ENCODE peak calls at places on chromosomes 13 and 19, in six cellular contexts. One of them, this sample, is unnamed.

GRCh38 chr13:95100525-95101121 is 200.6 kb downstream of the ABCC4 start:
- DNase-seq in OCI-LY7: no peak
- DNase-seq in IMR-90: peak
- DNase-seq in RWPE1: peak
- DNase-seq in ovary: no peak
- DNase-seq in GM23338: no peak
- DNase-seq in this sample: no peak

GRCh38 chr19:41995959-41996797 is 2.1 kb upstream of the ATP1A3 start:
- DNase-seq in OCI-LY7: peak
- DNase-seq in IMR-90: no peak
- DNase-seq in RWPE1: no peak
- DNase-seq in ovary: no peak
- DNase-seq in GM23338: peak
- DNase-seq in this sample: no peak

GRCh38 chr13:21971662-21972635 is 301.1 kb downstream of the FGF9 start:
- DNase-seq in OCI-LY7: no peak
- DNase-seq in IMR-90: peak
- DNase-seq in RWPE1: no peak
- DNase-seq in ovary: no peak
- DNase-seq in GM23338: no peak
- DNase-seq in this sample: no peak

GRCh38 chr13:86601351-86601750 is 802.1 kb upstream of the SLITRK6 start:
- DNase-seq in OCI-LY7: no peak
- DNase-seq in IMR-90: peak
- DNase-seq in RWPE1: no peak
- DNase-seq in ovary: no peak
- DNase-seq in GM23338: no peak
- DNase-seq in this sample: no peak

GRCh38 chr19:4775627-4776152 is 15.8 kb upstream of the FEM1A start:
- DNase-seq in OCI-LY7: no peak
- DNase-seq in IMR-90: no peak
- DNase-seq in RWPE1: no peak
- DNase-seq in ovary: no peak
- DNase-seq in GM23338: no peak
- DNase-seq in this sample: no peak

GRCh38 chr13:51518847-51519246 is 65.4 kb upstream of the WDFY2 start:
- DNase-seq in OCI-LY7: no peak
- DNase-seq in IMR-90: peak
- DNase-seq in RWPE1: no peak
- DNase-seq in ovary: no peak
- DNase-seq in GM23338: no peak
- DNase-seq in this sample: no peak

GRCh38 chr13:20843177-20843576 is 59.4 kb downstream of the XPO4 start:
- DNase-seq in OCI-LY7: no peak
- DNase-seq in IMR-90: peak
- DNase-seq in RWPE1: no peak
- DNase-seq in ovary: no peak
- DNase-seq in GM23338: no peak
- DNase-seq in this sample: no peak

GRCh38 chr19:1150333-1151036 is 23.6 kb downstream of the SBNO2 start:
- DNase-seq in OCI-LY7: no peak
- DNase-seq in IMR-90: no peak
- DNase-seq in RWPE1: no peak
- DNase-seq in ovary: peak
- DNase-seq in GM23338: no peak
- DNase-seq in this sample: no peak

GRCh38 chr13:36887758-36888521 is 32.1 kb downstream of the SMAD9 start:
- DNase-seq in OCI-LY7: peak
- DNase-seq in IMR-90: no peak
- DNase-seq in RWPE1: no peak
- DNase-seq in ovary: no peak
- DNase-seq in GM23338: peak
- DNase-seq in this sample: no peak

GRCh38 chr13:53138369-53139036 is 109.9 kb downstream of the OLFM4 start:
- DNase-seq in OCI-LY7: no peak
- DNase-seq in IMR-90: peak
- DNase-seq in RWPE1: no peak
- DNase-seq in ovary: no peak
- DNase-seq in GM23338: no peak
- DNase-seq in this sample: no peak

GRCh38 chr13:33109801-33110200 is 93.6 kb downstream of the KL start:
- DNase-seq in OCI-LY7: peak
- DNase-seq in IMR-90: no peak
- DNase-seq in RWPE1: no peak
- DNase-seq in ovary: no peak
- DNase-seq in GM23338: peak
- DNase-seq in this sample: peak

GRCh38 chr13:53206455-53206854 is 177.8 kb downstream of the OLFM4 start:
- DNase-seq in OCI-LY7: peak
- DNase-seq in IMR-90: no peak
- DNase-seq in RWPE1: peak
- DNase-seq in ovary: no peak
- DNase-seq in GM23338: peak
- DNase-seq in this sample: no peak

GRCh38 chr19:23055501-23055900 is 52.5 kb upstream of the ZNF728 start:
- DNase-seq in OCI-LY7: no peak
- DNase-seq in IMR-90: no peak
- DNase-seq in RWPE1: no peak
- DNase-seq in ovary: no peak
- DNase-seq in GM23338: no peak
- DNase-seq in this sample: no peak

GRCh38 chr19:17658666-17659065 is 29.5 kb downstream of the UNC13A start:
- DNase-seq in OCI-LY7: no peak
- DNase-seq in IMR-90: no peak
- DNase-seq in RWPE1: no peak
- DNase-seq in ovary: no peak
- DNase-seq in GM23338: no peak
- DNase-seq in this sample: no peak

GRCh38 chr13:79393564-79394249 is 12.3 kb downstream of the RBM26 start:
- DNase-seq in OCI-LY7: peak
- DNase-seq in IMR-90: no peak
- DNase-seq in RWPE1: no peak
- DNase-seq in ovary: no peak
- DNase-seq in GM23338: no peak
- DNase-seq in this sample: no peak

GRCh38 chr13:91498298-91498697 is 99.9 kb downstream of the GPC5 start:
- DNase-seq in OCI-LY7: no peak
- DNase-seq in IMR-90: no peak
- DNase-seq in RWPE1: no peak
- DNase-seq in ovary: no peak
- DNase-seq in GM23338: no peak
- DNase-seq in this sample: no peak

GRCh38 chr13:31074750-31075149 is 87.0 kb downstream of the HSPH1 start:
- DNase-seq in OCI-LY7: peak
- DNase-seq in IMR-90: no peak
- DNase-seq in RWPE1: no peak
- DNase-seq in ovary: no peak
- DNase-seq in GM23338: no peak
- DNase-seq in this sample: no peak

GRCh38 chr19:46953955-46954501 is 65.6 kb upstream of the NPAS1 start:
- DNase-seq in OCI-LY7: no peak
- DNase-seq in IMR-90: no peak
- DNase-seq in RWPE1: no peak
- DNase-seq in ovary: no peak
- DNase-seq in GM23338: no peak
- DNase-seq in this sample: no peak

GRCh38 chr19:16914421-16914820 is 25.6 kb downstream of the F2RL3 start:
- DNase-seq in OCI-LY7: no peak
- DNase-seq in IMR-90: no peak
- DNase-seq in RWPE1: no peak
- DNase-seq in ovary: no peak
- DNase-seq in GM23338: no peak
- DNase-seq in this sample: no peak

GRCh38 chr13:79810671-79811070 is 329.7 kb downstream of the NDFIP2 start:
- DNase-seq in OCI-LY7: no peak
- DNase-seq in IMR-90: peak
- DNase-seq in RWPE1: peak
- DNase-seq in ovary: no peak
- DNase-seq in GM23338: peak
- DNase-seq in this sample: no peak

GRCh38 chr19:8206147-8207087 is 2.8 kb upstream of the CERS4 start:
- DNase-seq in OCI-LY7: no peak
- DNase-seq in IMR-90: no peak
- DNase-seq in RWPE1: no peak
- DNase-seq in ovary: no peak
- DNase-seq in GM23338: peak
- DNase-seq in this sample: no peak

GRCh38 chr13:114203536-114203935 is 24.5 kb downstream of the CFAP97D2 start:
- DNase-seq in OCI-LY7: no peak
- DNase-seq in IMR-90: no peak
- DNase-seq in RWPE1: no peak
- DNase-seq in ovary: no peak
- DNase-seq in GM23338: no peak
- DNase-seq in this sample: no peak

GRCh38 chr13:24452044-24452443 is 60.5 kb downstream of the PARP4 start:
- DNase-seq in OCI-LY7: no peak
- DNase-seq in IMR-90: no peak
- DNase-seq in RWPE1: no peak
- DNase-seq in ovary: no peak
- DNase-seq in GM23338: no peak
- DNase-seq in this sample: no peak

GRCh38 chr13:109135018-109135417 is 505.6 kb downstream of the MYO16 start:
- DNase-seq in OCI-LY7: peak
- DNase-seq in IMR-90: no peak
- DNase-seq in RWPE1: no peak
- DNase-seq in ovary: no peak
- DNase-seq in GM23338: no peak
- DNase-seq in this sample: no peak

GRCh38 chr19:33830264-33830663 is 33.6 kb downstream of the KCTD15 start:
- DNase-seq in OCI-LY7: no peak
- DNase-seq in IMR-90: no peak
- DNase-seq in RWPE1: no peak
- DNase-seq in ovary: no peak
- DNase-seq in GM23338: no peak
- DNase-seq in this sample: no peak

GRCh38 chr19:33828266-33829075 is 31.8 kb downstream of the KCTD15 start:
- DNase-seq in OCI-LY7: no peak
- DNase-seq in IMR-90: no peak
- DNase-seq in RWPE1: no peak
- DNase-seq in ovary: no peak
- DNase-seq in GM23338: no peak
- DNase-seq in this sample: no peak

GRCh38 chr19:33823341-33823740 is 26.7 kb downstream of the KCTD15 start:
- DNase-seq in OCI-LY7: no peak
- DNase-seq in IMR-90: no peak
- DNase-seq in RWPE1: no peak
- DNase-seq in ovary: no peak
- DNase-seq in GM23338: no peak
- DNase-seq in this sample: no peak

GRCh38 chr19:33825556-33825955 is 28.9 kb downstream of the KCTD15 start:
- DNase-seq in OCI-LY7: no peak
- DNase-seq in IMR-90: no peak
- DNase-seq in RWPE1: no peak
- DNase-seq in ovary: no peak
- DNase-seq in GM23338: no peak
- DNase-seq in this sample: no peak

GRCh38 chr19:33826521-33826920 is 29.9 kb downstream of the KCTD15 start:
- DNase-seq in OCI-LY7: no peak
- DNase-seq in IMR-90: no peak
- DNase-seq in RWPE1: no peak
- DNase-seq in ovary: no peak
- DNase-seq in GM23338: no peak
- DNase-seq in this sample: no peak
- TF ChIP-seq CTCF in OCI-LY7: no peak
- TF ChIP-seq CTCF in IMR-90: no peak
- TF ChIP-seq CTCF in RWPE1: no peak
- TF ChIP-seq CTCF in ovary: no peak
- TF ChIP-seq CTCF in GM23338: no peak
- TF ChIP-seq CTCF in this sample: no peak

DNA sequence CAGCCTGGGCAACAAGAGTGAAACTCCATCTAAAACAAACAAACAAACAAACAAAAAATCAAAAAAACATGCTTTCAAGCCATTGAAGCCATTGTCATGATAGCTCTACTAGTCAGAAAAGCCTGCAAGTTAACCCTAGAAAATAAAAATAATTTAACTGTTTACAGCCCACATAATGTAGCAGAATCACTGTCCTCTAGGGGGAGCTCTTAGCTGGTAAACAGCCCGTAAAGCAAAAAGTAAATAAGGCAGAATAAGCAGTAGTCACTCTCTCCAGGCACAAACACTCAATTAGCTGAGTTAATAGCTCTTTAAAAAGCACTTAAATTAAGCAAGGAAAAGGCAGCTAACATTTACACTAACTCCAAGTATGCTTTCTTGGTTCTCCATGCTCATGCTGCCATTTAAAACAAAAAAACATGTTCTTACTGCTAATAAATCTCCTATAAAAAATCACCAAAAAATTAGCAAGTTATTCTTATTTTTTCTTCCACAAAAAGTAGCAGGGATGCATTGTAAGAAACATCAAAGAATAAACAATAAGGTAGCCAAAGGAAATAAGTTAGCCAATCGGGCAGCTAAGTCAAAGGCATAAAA is 11.3 kb downstream of the LILRB4 start:
- DNase-seq in OCI-LY7: peak
- DNase-seq in IMR-90: no peak
- DNase-seq in RWPE1: peak
- DNase-seq in ovary: no peak
- DNase-seq in GM23338: peak
- DNase-seq in this sample: peak
- TF ChIP-seq CTCF in OCI-LY7: peak
- TF ChIP-seq CTCF in IMR-90: peak
- TF ChIP-seq CTCF in RWPE1: peak
- TF ChIP-seq CTCF in ovary: no peak
- TF ChIP-seq CTCF in GM23338: peak
- TF ChIP-seq CTCF in this sample: peak

GRCh38 chr13:87999141-87999765 is 328.1 kb downstream of the SLITRK5 start:
- DNase-seq in OCI-LY7: no peak
- DNase-seq in IMR-90: peak
- DNase-seq in RWPE1: peak
- DNase-seq in ovary: no peak
- DNase-seq in GM23338: no peak
- DNase-seq in this sample: no peak

GRCh38 chr13:88000787-88001186 is 329.6 kb downstream of the SLITRK5 start:
- DNase-seq in OCI-LY7: no peak
- DNase-seq in IMR-90: no peak
- DNase-seq in RWPE1: no peak
- DNase-seq in ovary: no peak
- DNase-seq in GM23338: no peak
- DNase-seq in this sample: no peak

GRCh38 chr13:88000239-88000638 is 329.1 kb downstream of the SLITRK5 start:
- DNase-seq in OCI-LY7: peak
- DNase-seq in IMR-90: peak
- DNase-seq in RWPE1: no peak
- DNase-seq in ovary: no peak
- DNase-seq in GM23338: no peak
- DNase-seq in this sample: no peak

GRCh38 chr13:87999791-88000190 is 328.6 kb downstream of the SLITRK5 start:
- DNase-seq in OCI-LY7: peak
- DNase-seq in IMR-90: no peak
- DNase-seq in RWPE1: no peak
- DNase-seq in ovary: no peak
- DNase-seq in GM23338: peak
- DNase-seq in this sample: no peak

GRCh38 chr13:88005188-88005587 is 334.0 kb downstream of the SLITRK5 start:
- DNase-seq in OCI-LY7: no peak
- DNase-seq in IMR-90: no peak
- DNase-seq in RWPE1: no peak
- DNase-seq in ovary: no peak
- DNase-seq in GM23338: no peak
- DNase-seq in this sample: no peak
- TF ChIP-seq CTCF in OCI-LY7: peak
- TF ChIP-seq CTCF in IMR-90: no peak
- TF ChIP-seq CTCF in RWPE1: no peak
- TF ChIP-seq CTCF in ovary: no peak
- TF ChIP-seq CTCF in GM23338: no peak
- TF ChIP-seq CTCF in this sample: no peak

GRCh38 chr13:67588607-67589006 is 358.5 kb upstream of the PCDH9 start:
- DNase-seq in OCI-LY7: no peak
- DNase-seq in IMR-90: no peak
- DNase-seq in RWPE1: no peak
- DNase-seq in ovary: no peak
- DNase-seq in GM23338: no peak
- DNase-seq in this sample: no peak
- TF ChIP-seq CTCF in OCI-LY7: no peak
- TF ChIP-seq CTCF in IMR-90: no peak
- TF ChIP-seq CTCF in RWPE1: no peak
- TF ChIP-seq CTCF in ovary: no peak
- TF ChIP-seq CTCF in GM23338: no peak
- TF ChIP-seq CTCF in this sample: no peak

This sample was measured in Calu3.